ENCODE peak calls at places on chromosomes 3 and 15, in ten cellular contexts. W is astrocyte of the spinal cord, O is BJ, T is HFF-Myc, E is right atrium auricular region, A is epithelial cell of esophagus, P is adipocyte, D is testis, Q is cardiac fibroblast, N is lower lobe of right lung. G is an unnamed sample.

GRCh38 chr15:78977591-78978347 is 32.9 kb upstream of the CTSH start:
- DNase-seq in W (no peak), O (no peak), T (no peak), E (no peak), A (no peak), P (no peak), D (no peak), Q (no peak), N (no peak), G (no peak)

GRCh38 chr15:65333441-65333820 is 29.0 kb downstream of the RNU5B-1 start:
- DNase-seq in W (no peak), O (no peak), T (no peak), E (no peak), A (peak), P (no peak), D (no peak), Q (no peak), N (no peak), G (no peak)

GRCh38 chr3:62070891-62071290 is 302.5 kb downstream of the FEZF2 start:
- DNase-seq in W (no peak), O (no peak), T (no peak), E (no peak), A (no peak), P (no peak), D (no peak), Q (no peak), N (no peak), G (no peak)

GRCh38 chr3:187783098-187783497 is 37.8 kb upstream of the BCL6 start:
- DNase-seq in W (peak), O (peak), T (no peak), E (no peak), A (peak), P (peak), D (no peak), Q (peak), N (peak), G (no peak)

GRCh38 chr15:26806161-26806560 is 33.3 kb upstream of the GABRB3 start:
- DNase-seq in W (no peak), O (no peak), T (no peak), E (no peak), A (no peak), P (no peak), D (no peak), Q (no peak), N (no peak), G (no peak)

GRCh38 chr15:65829150-65829764 is 37.2 kb upstream of the DENND4A start:
- DNase-seq in W (peak), O (no peak), T (no peak), E (no peak), A (peak), P (peak), D (no peak), Q (peak), N (no peak), G (peak)

GRCh38 chr3:89179355-89179997 is 72.1 kb downstream of the EPHA3 start:
- DNase-seq in W (peak), O (no peak), T (no peak), E (no peak), A (peak), P (peak), D (no peak), Q (peak), N (no peak), G (peak)

GRCh38 chr3:159726231-159726964 is 262.2 kb upstream of the IL12A start:
- DNase-seq in W (peak), O (no peak), T (no peak), E (no peak), A (peak), P (peak), D (no peak), Q (peak), N (no peak), G (no peak)

GRCh38 chr15:98311566-98312188 is 336.7 kb upstream of the IGF1R start:
- DNase-seq in W (peak), O (peak), T (peak), E (peak), A (peak), P (peak), D (peak), Q (peak), N (peak), G (peak)

GRCh38 chr3:157794771-157795170 is 291.6 kb upstream of the VEPH1 start:
- DNase-seq in W (peak), O (peak), T (peak), E (no peak), A (peak), P (peak), D (no peak), Q (peak), N (no peak), G (no peak)

GRCh38 chr3:49173116-49173791 is 1.9 kb downstream of the KLHDC8B start:
- DNase-seq in W (peak), O (no peak), T (peak), E (peak), A (no peak), P (no peak), D (peak), Q (no peak), N (no peak), G (no peak)

GRCh38 chr3:38925351-38925750 is 109.3 kb upstream of the SCN10A start:
- DNase-seq in W (no peak), O (no peak), T (no peak), E (no peak), A (peak), P (no peak), D (no peak), Q (no peak), N (no peak), G (no peak)

GRCh38 chr3:24069045-24069444 is 124.0 kb downstream of the NR1D2 start:
- DNase-seq in W (no peak), O (no peak), T (no peak), E (no peak), A (no peak), P (peak), D (no peak), Q (no peak), N (no peak), G (no peak)

GRCh38 chr3:47204875-47205274 is 41.0 kb upstream of the SETD2 start:
- DNase-seq in W (no peak), O (no peak), T (no peak), E (no peak), A (no peak), P (no peak), D (no peak), Q (no peak), N (no peak), G (no peak)

GRCh38 chr3:115680802-115681345 is 57.6 kb downstream of the GAP43 start:
- DNase-seq in W (peak), O (no peak), T (no peak), E (no peak), A (no peak), P (no peak), D (no peak), Q (no peak), N (no peak), G (no peak)

GRCh38 chr3:136036306-136036705 is 70.8 kb downstream of the PPP2R3A start:
- DNase-seq in W (no peak), O (no peak), T (no peak), E (no peak), A (no peak), P (no peak), D (no peak), Q (no peak), N (no peak), G (no peak)

GRCh38 chr15:90859234-90860131 is 8.9 kb upstream of the FURIN start:
- DNase-seq in W (no peak), O (no peak), T (no peak), E (peak), A (no peak), P (no peak), D (no peak), Q (no peak), N (no peak), G (no peak)

GRCh38 chr3:43997788-43998373 is 243.8 kb upstream of the TOPAZ1 start:
- DNase-seq in W (peak), O (no peak), T (no peak), E (no peak), A (no peak), P (no peak), D (no peak), Q (peak), N (peak), G (no peak)

GRCh38 chr3:159860727-159861126 is 127.9 kb upstream of the IL12A start:
- DNase-seq in W (no peak), O (no peak), T (no peak), E (no peak), A (no peak), P (no peak), D (no peak), Q (peak), N (no peak), G (no peak)

GRCh38 chr3:196708467-196708866 is 3.6 kb downstream of the CEP19 start:
- DNase-seq in W (no peak), O (no peak), T (no peak), E (no peak), A (peak), P (no peak), D (no peak), Q (peak), N (no peak), G (no peak)

GRCh38 chr3:155363690-155364070 is 70.2 kb upstream of the STRIT1 start:
- DNase-seq in W (no peak), O (no peak), T (no peak), E (no peak), A (no peak), P (no peak), D (no peak), Q (no peak), N (no peak), G (no peak)

GRCh38 chr3:25532763-25533162 is 104.7 kb downstream of the RARB start:
- DNase-seq in W (no peak), O (no peak), T (no peak), E (no peak), A (peak), P (no peak), D (peak), Q (peak), N (no peak), G (no peak)

GRCh38 chr15:84079885-84080777 is 155.4 kb upstream of the GOLGA6L4 start:
- DNase-seq in W (peak), O (no peak), T (no peak), E (no peak), A (peak), P (peak), D (peak), Q (peak), N (peak), G (peak)

GRCh38 chr15:25176616-25176923 is 221.8 kb downstream of the SNRPN start:
- DNase-seq in W (no peak), O (no peak), T (no peak), E (peak), A (no peak), P (no peak), D (no peak), Q (no peak), N (no peak), G (no peak)

GRCh38 chr15:88657326-88658069 is 18.7 kb downstream of the ISG20 start:
- DNase-seq in W (peak), O (no peak), T (no peak), E (peak), A (peak), P (peak), D (peak), Q (peak), N (no peak), G (no peak)

GRCh38 chr15:93861956-93862741 is 369.2 kb upstream of the MCTP2 start:
- DNase-seq in W (no peak), O (no peak), T (no peak), E (no peak), A (peak), P (no peak), D (peak), Q (no peak), N (peak), G (peak)

GRCh38 chr3:186567072-186567921 is at the start of gene TBCCD1:
- DNase-seq in W (peak), O (peak), T (peak), E (peak), A (peak), P (peak), D (peak), Q (peak), N (peak), G (peak)

DNA sequence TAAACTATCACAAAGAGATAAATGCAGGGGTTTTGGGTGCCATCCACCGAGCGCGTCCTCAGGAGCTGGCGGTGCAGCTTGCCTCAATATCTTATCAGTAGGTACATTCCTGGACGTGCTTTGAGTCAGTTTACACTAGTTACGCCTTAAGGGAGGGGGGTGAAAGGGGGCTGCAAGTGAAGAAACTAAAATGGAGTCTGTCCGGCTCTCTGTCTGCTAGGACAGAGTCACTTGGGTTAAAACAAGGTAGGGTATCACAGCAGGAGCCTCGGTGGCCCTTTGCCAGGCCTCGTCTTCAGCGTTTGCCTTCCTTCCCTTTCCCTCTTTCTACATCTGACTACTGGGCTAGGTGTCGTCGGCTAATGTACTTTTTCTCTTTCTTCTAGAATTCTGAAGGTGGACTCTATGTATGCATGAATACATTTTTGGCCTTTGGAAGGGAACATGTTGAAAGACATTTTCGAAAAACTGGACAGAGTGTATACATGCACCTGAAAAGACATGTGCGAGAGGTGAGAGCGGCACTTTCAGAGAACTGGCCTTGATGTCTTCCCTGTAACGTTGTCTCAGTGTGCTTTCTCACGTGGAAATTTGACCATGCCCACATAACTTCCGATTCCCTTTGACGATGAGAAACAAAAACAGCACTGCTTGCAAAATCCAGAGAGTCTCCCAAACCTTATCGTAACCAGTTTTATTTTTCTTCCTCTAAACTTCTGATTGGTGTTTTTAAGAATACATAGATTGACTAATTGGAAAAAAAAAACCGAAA is 28.8 kb downstream of the USP13 start:
- DNase-seq in W (no peak), O (no peak), T (no peak), E (no peak), A (no peak), P (no peak), D (peak), Q (peak), N (no peak), G (no peak)
- H3K4me3 ChIP-seq in W (no peak), O (no peak), T (no peak), E (peak), A (no peak), P (peak), D (peak), Q (no peak), N (no peak), G (no peak)

DNA sequence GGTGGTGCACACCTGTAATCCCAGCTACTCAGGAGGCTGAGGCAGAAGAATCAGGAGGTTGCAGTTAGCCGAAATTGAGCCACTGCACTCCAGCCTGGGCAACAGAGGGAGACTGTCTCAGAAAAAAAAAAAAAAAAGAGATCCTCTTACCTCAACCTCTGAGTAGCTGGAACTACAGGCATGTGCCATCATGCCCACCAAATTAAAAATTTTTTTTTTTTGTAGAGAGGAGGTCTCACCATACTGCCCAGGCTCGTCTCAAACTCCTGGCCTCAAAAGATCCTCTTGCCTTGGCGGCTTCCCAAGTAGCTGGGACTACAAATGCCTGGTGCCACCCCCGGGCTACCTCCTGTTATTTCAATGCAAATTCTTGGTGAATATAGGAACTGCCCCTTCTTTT is 1.5 kb downstream of the UMPS start:
- DNase-seq in W (no peak), O (no peak), T (no peak), E (no peak), A (peak), P (no peak), D (no peak), Q (no peak), N (no peak), G (no peak)
- H3K4me3 ChIP-seq in W (no peak), O (no peak), T (peak), E (no peak), A (peak), P (peak), D (no peak), Q (no peak), N (no peak), G (peak)

GRCh38 chr15:99443056-99443756 is 122.6 kb upstream of the MEF2A start:
- DNase-seq in W (no peak), O (no peak), T (no peak), E (peak), A (no peak), P (no peak), D (no peak), Q (no peak), N (no peak), G (no peak)
- H3K4me3 ChIP-seq in W (no peak), O (no peak), T (no peak), E (no peak), A (no peak), P (peak), D (no peak), Q (no peak), N (no peak), G (no peak)

GRCh38 chr3:126213376-126214044 is 33.1 kb upstream of the ALDH1L1 start:
- DNase-seq in W (no peak), O (no peak), T (no peak), E (no peak), A (no peak), P (no peak), D (peak), Q (no peak), N (no peak), G (no peak)

GRCh38 chr3:126209741-126210140 is 29.4 kb upstream of the ALDH1L1 start:
- DNase-seq in W (no peak), O (no peak), T (no peak), E (no peak), A (no peak), P (no peak), D (no peak), Q (no peak), N (no peak), G (no peak)

GRCh38 chr3:126211569-126211968 is 31.2 kb upstream of the ALDH1L1 start:
- DNase-seq in W (no peak), O (no peak), T (no peak), E (no peak), A (no peak), P (no peak), D (no peak), Q (no peak), N (no peak), G (no peak)

GRCh38 chr3:126212629-126213375 is 32.4 kb upstream of the ALDH1L1 start:
- DNase-seq in W (peak), O (no peak), T (no peak), E (no peak), A (peak), P (peak), D (peak), Q (peak), N (peak), G (peak)

DNA sequence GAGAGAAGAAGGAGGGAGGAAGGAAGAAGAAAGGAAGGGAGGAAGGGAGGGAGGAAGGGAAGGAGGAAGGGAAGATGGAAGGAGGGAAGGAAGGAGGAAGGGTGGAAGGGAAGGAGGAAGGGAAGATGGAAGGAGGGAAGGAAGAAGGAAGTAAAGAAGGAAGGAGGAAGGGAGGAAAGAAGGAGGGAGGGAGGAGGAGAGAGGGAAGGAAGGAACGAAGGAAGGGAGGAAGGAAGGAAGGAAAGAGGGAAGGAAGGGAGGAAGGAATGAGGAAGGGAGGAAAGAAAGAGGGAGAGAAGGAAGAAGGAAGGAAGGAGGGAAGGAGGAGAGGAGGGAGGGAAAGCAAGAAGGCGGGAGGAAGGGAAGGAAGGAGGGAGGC is 31.9 kb upstream of the ALDH1L1 start:
- DNase-seq in W (no peak), O (no peak), T (no peak), E (no peak), A (no peak), P (no peak), D (no peak), Q (no peak), N (no peak), G (no peak)
- H3K4me3 ChIP-seq in W (no peak), O (no peak), T (no peak), E (peak), A (no peak), P (no peak), D (no peak), Q (no peak), N (peak), G (no peak)

DNA sequence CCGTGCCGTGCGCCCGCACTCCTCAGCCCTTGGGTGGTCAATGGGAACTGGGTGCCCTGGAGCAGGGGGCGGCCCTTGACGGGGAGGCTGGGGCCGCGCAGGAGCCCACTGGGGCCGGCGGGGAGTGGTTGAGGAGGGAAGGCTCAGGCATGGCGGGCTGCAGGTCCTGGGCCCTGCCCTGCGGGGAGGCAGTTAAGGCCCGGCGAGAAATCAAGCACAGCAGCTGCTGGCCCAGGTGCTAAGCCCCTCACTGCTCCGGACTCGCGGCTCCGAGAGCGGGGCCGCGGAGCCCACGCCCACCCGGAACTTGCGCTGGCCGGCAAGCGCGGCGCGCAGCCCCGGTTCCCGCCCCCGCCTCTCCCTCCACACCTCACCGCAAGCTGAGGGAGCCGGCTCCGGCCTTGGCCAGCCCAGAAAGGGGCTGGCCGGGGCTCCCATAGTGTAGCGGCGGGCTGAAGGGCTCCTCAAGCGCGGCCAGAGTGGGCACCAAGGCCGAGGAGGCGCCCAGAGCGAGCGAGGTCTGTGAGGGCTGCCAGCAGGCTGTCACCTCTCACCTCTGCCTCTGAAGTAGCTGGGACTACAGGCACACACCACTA is 7.8 kb downstream of the GP9 start:
- DNase-seq in W (no peak), O (no peak), T (no peak), E (no peak), A (peak), P (no peak), D (no peak), Q (no peak), N (no peak), G (no peak)
- H3K4me3 ChIP-seq in W (peak), O (peak), T (peak), E (peak), A (peak), P (peak), D (peak), Q (peak), N (peak), G (no peak)

GRCh38 chr15:33592864-33593263 is 282.1 kb downstream of the RYR3 start:
- DNase-seq in W (no peak), O (no peak), T (no peak), E (no peak), A (no peak), P (no peak), D (no peak), Q (no peak), N (no peak), G (no peak)
- H3K4me3 ChIP-seq in W (no peak), O (no peak), T (no peak), E (no peak), A (no peak), P (no peak), D (no peak), Q (no peak), N (no peak), G (no peak)

GRCh38 chr3:52346623-52347530 is 30.8 kb downstream of the DNAH1 start:
- DNase-seq in W (peak), O (peak), T (no peak), E (no peak), A (peak), P (peak), D (no peak), Q (peak), N (no peak), G (no peak)
- H3K4me3 ChIP-seq in W (no peak), O (no peak), T (no peak), E (no peak), A (no peak), P (peak), D (no peak), Q (no peak), N (no peak), G (no peak)

GRCh38 chr3:121834734-121835709 is at the start of the genes EAF2 and IQCB1:
- DNase-seq in W (peak), O (peak), T (peak), E (peak), A (peak), P (peak), D (peak), Q (peak), N (peak), G (peak)

GRCh38 chr3:121834079-121834730 is 655 bp downstream of the IQCB1 start:
- DNase-seq in W (no peak), O (no peak), T (no peak), E (no peak), A (peak), P (peak), D (peak), Q (no peak), N (no peak), G (no peak)

GRCh38 chr3:121839962-121840361 is 5.0 kb downstream of the EAF2 start:
- DNase-seq in W (no peak), O (no peak), T (no peak), E (no peak), A (no peak), P (no peak), D (no peak), Q (no peak), N (no peak), G (no peak)

GRCh38 chr3:121836069-121836468 is 1.1 kb downstream of the EAF2 start:
- DNase-seq in W (no peak), O (no peak), T (no peak), E (no peak), A (no peak), P (no peak), D (no peak), Q (no peak), N (no peak), G (no peak)
- H3K4me3 ChIP-seq in W (no peak), O (no peak), T (no peak), E (peak), A (no peak), P (no peak), D (no peak), Q (no peak), N (peak), G (no peak)